ENCODE peak calls at places on chromosomes 4 and X, in six cellular contexts. O is HCT116, R is OCI-LY7, Z is PC-3, D is PC-9, Y is GM23248. E is an unnamed sample.

GRCh38 chrX:39897741-39898097 is 200.0 kb downstream of the BCOR start:
- DNase-seq in Y (no peak), O (no peak), Z (peak; percentile 41), D (no peak), R (no peak), E (no peak)

GRCh38 chr4:5857199-5857598 is 35.7 kb downstream of the CRMP1 start:
- DNase-seq in R (no peak), Y (no peak), O (no peak), Z (no peak), D (no peak), E (no peak)

GRCh38 chr4:52373650-52374049 is 285.5 kb downstream of the USP46 start:
- DNase-seq in D (no peak), Z (no peak), O (no peak), Y (no peak), R (no peak), E (no peak)

GRCh38 chrX:68599256-68600152 is 48.0 kb upstream of the STARD8 start:
- DNase-seq in R (peak; percentile 2), O (no peak), D (no peak), Y (peak; percentile 21), Z (peak; percentile 20), E (no peak)

GRCh38 chr4:75542824-75543223 is 13.0 kb upstream of the ODAPH start:
- DNase-seq in Z (peak; percentile 80), O (no peak), Y (peak; percentile 91), R (no peak), D (peak; percentile 36), E (peak; percentile 17)

GRCh38 chrX:74389016-74389415 is 32.3 kb upstream of the SLC16A2 start:
- DNase-seq in Z (peak; percentile 38), D (peak; percentile 58), O (no peak), R (no peak), Y (peak; percentile 43), E (no peak)

GRCh38 chr4:95549246-95550138 is 719 bp upstream of the UNC5C start:
- DNase-seq in Y (peak; percentile 19), O (no peak), D (no peak), R (no peak), Z (no peak), E (peak; percentile 43)

GRCh38 chr4:68905598-68906237 is 45.9 kb downstream of the UGT2A3 start:
- DNase-seq in Z (peak; percentile 74), R (no peak), D (peak; percentile 39), Y (no peak), O (no peak), E (peak; percentile 63)

GRCh38 chr4:44674471-44674870 is 3.7 kb upstream of the GUF1 start:
- DNase-seq in Y (peak; percentile 16), Z (no peak), O (no peak), R (no peak), D (no peak), E (no peak)

GRCh38 chr4:86973668-86974067 is 38.9 kb downstream of the AFF1 start:
- DNase-seq in Z (no peak), D (no peak), O (no peak), Y (no peak), R (no peak), E (no peak)

GRCh38 chr4:8182858-8183725 is 16.0 kb upstream of the SH3TC1 start:
- DNase-seq in Z (peak; percentile 97), Y (peak; percentile 94), O (peak; percentile 23), R (no peak), D (peak; percentile 97), E (peak; percentile 87)

GRCh38 chr4:37478151-37478550 is 208.0 kb downstream of the RELL1 start:
- DNase-seq in D (no peak), O (no peak), Z (no peak), Y (no peak), R (no peak), E (no peak)

GRCh38 chrX:155959018-155959587 is 38.4 kb upstream of the IL9R start:
- DNase-seq in Z (no peak), R (no peak), Y (no peak), O (no peak), D (no peak), E (no peak)

GRCh38 chr4:26568446-26568994 is 15.4 kb upstream of the TBC1D19 start:
- DNase-seq in Z (peak; percentile 93), Y (peak; percentile 94), R (no peak), O (peak; percentile 93), D (peak; percentile 91), E (no peak)

GRCh38 chr4:156771171-156771837 is 200.3 kb downstream of the PDGFC start:
- DNase-seq in O (peak; percentile 51), R (no peak), D (no peak), Y (peak; percentile 79), Z (peak; percentile 85), E (no peak)

GRCh38 chr4:7634611-7635010 is 199.9 kb upstream of the PSAPL1 start:
- DNase-seq in R (no peak), Y (no peak), O (no peak), Z (no peak), D (no peak), E (no peak)

GRCh38 chrX:154378059-154378798 is 866 bp upstream of the EMD start:
- DNase-seq in D (no peak), R (peak; percentile 35), Z (peak; percentile 45), Y (peak; percentile 68), O (no peak), E (peak; percentile 57)

GRCh38 chrX:63349307-63349706 is 1.8 kb downstream of the SPIN4 start:
- DNase-seq in O (no peak), Y (no peak), Z (peak; percentile 14), R (peak; percentile 27), D (no peak), E (no peak)

GRCh38 chr4:8830611-8831200 is 40.9 kb downstream of the HMX1 start:
- DNase-seq in Y (no peak), O (no peak), D (no peak), Z (no peak), R (no peak), E (no peak)

GRCh38 chr4:95833652-95834276 is 6.1 kb upstream of the PDHA2 start:
- DNase-seq in Y (no peak), Z (no peak), R (no peak), O (no peak), D (no peak), E (no peak)

GRCh38 chr4:135418353-135418752 is 1216.8 kb upstream of the PABPC4L start:
- DNase-seq in Y (no peak), O (peak; percentile 37), R (peak; percentile 0), Z (peak; percentile 37), D (no peak), E (no peak)

GRCh38 chrX:108036298-108036973 is 8.4 kb upstream of the VSIG1 start:
- DNase-seq in D (peak; percentile 99), R (no peak), O (no peak), Y (peak; percentile 43), Z (peak; percentile 95), E (peak; percentile 64)

GRCh38 chrX:106730385-106730784 is 3.9 kb downstream of the RNF128 start:
- DNase-seq in D (no peak), Y (no peak), R (no peak), Z (no peak), O (no peak), E (peak; percentile 16)

GRCh38 chr4:138055890-138056289 is 186.3 kb downstream of the SLC7A11 start:
- DNase-seq in Z (peak; percentile 69), Y (peak; percentile 54), R (no peak), O (no peak), D (no peak), E (no peak)

GRCh38 chrX:45811307-45811706 is 610.6 kb upstream of the DIPK2B start:
- DNase-seq in D (no peak), Y (no peak), O (no peak), Z (no peak), R (no peak), E (no peak)

DNA sequence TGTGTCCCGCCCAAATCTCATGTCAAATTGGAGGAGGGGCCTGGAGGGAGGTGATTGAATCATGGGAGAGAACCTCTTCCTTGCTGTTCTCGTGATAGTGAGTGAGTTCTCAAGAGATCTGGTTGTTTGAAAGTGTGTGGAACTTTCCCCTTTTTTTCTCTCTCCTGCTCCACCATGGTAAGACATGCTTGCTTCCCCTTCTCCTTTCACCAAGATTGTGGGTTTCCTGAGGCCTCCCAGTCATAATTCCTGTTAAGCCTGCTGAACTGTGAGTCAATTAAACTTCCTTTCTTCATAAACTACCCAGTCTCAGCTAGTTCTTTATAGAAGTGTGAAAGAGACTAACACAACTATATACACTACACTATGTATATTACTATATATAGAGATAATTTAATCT is 697.8 kb upstream of the HS3ST1 start:
- DNase-seq in Z (no peak), R (no peak), O (no peak), Y (no peak), D (no peak), E (no peak)
- H3K9me3 ChIP-seq in Z (no peaks in the 10 kb centered on the region), R (no peaks in the 10 kb centered on the region), O (no peaks in the 10 kb centered on the region), Y (no peaks in the 10 kb centered on the region), D (no peaks in the 10 kb centered on the region), E (no peaks in the 10 kb centered on the region)

GRCh38 chr4:176525576-176525975 is 205.8 kb downstream of the SPCS3 start:
- DNase-seq in Z (no peak), O (no peak), Y (no peak), R (no peak), D (no peak), E (no peak)
- H2AFZ ChIP-seq in Z (peak overlapping the region; percentile 35), O (no peak overlapping the region), Y (no peak overlapping the region), R (no peak overlapping the region), D (no peak overlapping the region), E (no peak overlapping the region)

DNA sequence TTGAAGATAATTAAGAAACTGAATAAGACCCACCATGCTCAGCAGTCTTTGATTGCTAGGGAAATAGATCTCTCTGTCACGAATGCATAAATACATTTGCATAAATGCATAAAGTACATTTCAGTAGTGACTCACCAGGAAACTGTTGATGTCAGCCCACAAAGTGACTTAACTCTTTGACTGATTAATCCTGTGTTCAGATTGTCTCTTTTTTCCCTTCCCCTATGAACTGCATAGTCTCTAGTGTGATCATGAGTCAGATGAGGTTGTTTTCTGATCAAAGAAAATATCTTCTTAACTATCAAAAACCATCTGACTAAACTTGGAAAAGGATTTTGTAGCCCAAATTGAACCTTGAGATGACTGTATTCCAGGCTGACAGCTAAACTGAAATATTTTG is 1381.4 kb upstream of the AGA start:
- DNase-seq in D (no peak), Y (no peak), Z (peak; percentile 18), R (no peak), O (no peak), E (no peak)
- H3K9me2 ChIP-seq in D (no peaks in the 10 kb centered on the region), Y (no peaks in the 10 kb centered on the region), Z (no peaks in the 10 kb centered on the region), R (no peaks in the 10 kb centered on the region), O (no peaks in the 10 kb centered on the region), E (no peaks in the 10 kb centered on the region)

DNA sequence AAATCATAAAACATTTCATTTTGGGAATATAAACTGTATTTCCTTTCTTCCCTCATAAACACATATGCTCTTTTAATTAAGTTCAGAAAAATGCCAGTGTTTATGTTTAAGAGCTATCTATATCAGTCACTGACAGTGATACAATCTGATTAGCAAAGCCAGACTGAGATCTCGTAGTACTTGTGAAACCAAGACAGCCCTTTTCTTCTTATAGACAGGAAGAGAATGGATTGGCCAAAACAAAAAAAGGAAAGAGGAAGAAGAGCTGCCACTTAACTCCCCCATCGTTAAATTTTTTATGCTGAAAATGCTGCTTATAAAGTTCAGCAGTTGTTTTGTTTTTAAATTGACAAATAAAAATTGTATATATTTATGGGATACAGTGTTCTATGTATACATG is 87.4 kb downstream of the PLAC1 start:
- DNase-seq in Y (no peak), D (no peak), Z (no peak), O (no peak), R (no peak), E (no peak)
- H3K9me3 ChIP-seq in Y (no peaks in the 10 kb centered on the region), D (no peaks in the 10 kb centered on the region), Z (no peaks in the 10 kb centered on the region), O (no peaks in the 10 kb centered on the region), R (no peaks in the 10 kb centered on the region), E (no peaks in the 10 kb centered on the region)

GRCh38 chr4:147689062-147689461 is 5.1 kb upstream of the PRMT9 start:
- DNase-seq in O (no peak), D (no peak), R (no peak), Z (no peak), Y (peak; percentile 13), E (no peak)
- H2AFZ ChIP-seq in O (no peak overlapping the region), D (no peak overlapping the region), R (no peak overlapping the region), Z (no peak overlapping the region), Y (no peak overlapping the region), E (no peak overlapping the region)